ENCODE peak calls at places on chromosomes 16 and 17, in seven cellular contexts. Y, V, C, I, Z, L and P are unnamed samples.

GRCh38 chr16:330746-331145 is 21.8 kb downstream of the AXIN1 start:
- DNase-seq in V (no peak), I (no peak), Y (no peak), C (no peak), L (no peak), Z (no peak), P (no peak)

GRCh38 chr17:47220531-47220999 is 11.4 kb downstream of the MYL4 start:
- DNase-seq in C (no peak), I (no peak), V (no peak), L (no peak), Z (no peak), Y (no peak), P (no peak)

GRCh38 chr17:76173474-76173873 is 32.4 kb upstream of the FOXJ1 start:
- DNase-seq in I (no peak), Y (no peak), C (no peak), V (no peak), L (no peak), Z (no peak), P (no peak)

GRCh38 chr17:34045990-34046389 is 209.1 kb upstream of the CCL2 start:
- DNase-seq in Y (no peak), C (no peak), I (no peak), V (no peak), Z (no peak), L (no peak), P (no peak)

GRCh38 chr17:57782642-57783337 is 37.7 kb upstream of the CCDC182 start:
- DNase-seq in I (no peak), Z (no peak), V (no peak), C (no peak), Y (no peak), L (no peak), P (no peak)

GRCh38 chr17:35821308-35821707 is 12.0 kb downstream of the TAF15 start:
- DNase-seq in L (no peak), C (no peak), Z (no peak), Y (no peak), V (no peak), I (no peak), P (no peak)

GRCh38 chr16:2835638-2836493 is 5.8 kb downstream of the ZG16B start:
- DNase-seq in Y (peak; percentile 32), I (peak; percentile 70), Z (peak; percentile 90), C (peak; percentile 77), L (peak; percentile 38), V (peak; percentile 100), P (peak; percentile 93)

GRCh38 chr17:79290726-79291125 is 216.1 kb downstream of the ENGASE start:
- DNase-seq in C (no peak), Y (no peak), Z (no peak), V (no peak), I (no peak), L (no peak), P (no peak)

GRCh38 chr17:55768946-55769624 is 18.2 kb downstream of the PCTP start:
- DNase-seq in I (no peak), L (no peak), Y (no peak), V (peak; percentile 65), C (peak; percentile 13), Z (peak; percentile 15), P (no peak)

GRCh38 chr16:86016201-86016965 is 117.4 kb downstream of the IRF8 start:
- DNase-seq in C (peak; percentile 81), L (peak; percentile 50), Y (no peak), Z (peak; percentile 74), V (peak; percentile 65), I (peak; percentile 48), P (peak; percentile 7)

GRCh38 chr17:40779181-40779909 is 3.0 kb downstream of the KRT27 start:
- DNase-seq in C (no peak), L (peak; percentile 4), I (no peak), V (peak; percentile 1), Y (no peak), Z (no peak), P (no peak)

GRCh38 chr17:79897243-79898063 is 58.2 kb upstream of the CBX4 start:
- DNase-seq in Y (no peak), I (no peak), V (no peak), Z (no peak), C (no peak), L (no peak), P (no peak)

GRCh38 chr16:74450967-74451760 is 29.9 kb upstream of the CLEC18B start:
- DNase-seq in I (no peak), Z (no peak), C (no peak), Y (no peak), V (no peak), L (no peak), P (no peak)

GRCh38 chr16:19601083-19601976 is 45.8 kb downstream of the VPS35L start:
- DNase-seq in V (peak; percentile 49), Y (no peak), C (peak; percentile 70), L (peak; percentile 58), Z (peak; percentile 70), I (peak; percentile 33), P (no peak)

GRCh38 chr17:14330492-14330920 is 29.6 kb downstream of the HS3ST3B1 start:
- DNase-seq in L (no peak), C (peak; percentile 82), Y (no peak), V (peak; percentile 97), Z (peak; percentile 64), I (no peak), P (no peak)

DNA sequence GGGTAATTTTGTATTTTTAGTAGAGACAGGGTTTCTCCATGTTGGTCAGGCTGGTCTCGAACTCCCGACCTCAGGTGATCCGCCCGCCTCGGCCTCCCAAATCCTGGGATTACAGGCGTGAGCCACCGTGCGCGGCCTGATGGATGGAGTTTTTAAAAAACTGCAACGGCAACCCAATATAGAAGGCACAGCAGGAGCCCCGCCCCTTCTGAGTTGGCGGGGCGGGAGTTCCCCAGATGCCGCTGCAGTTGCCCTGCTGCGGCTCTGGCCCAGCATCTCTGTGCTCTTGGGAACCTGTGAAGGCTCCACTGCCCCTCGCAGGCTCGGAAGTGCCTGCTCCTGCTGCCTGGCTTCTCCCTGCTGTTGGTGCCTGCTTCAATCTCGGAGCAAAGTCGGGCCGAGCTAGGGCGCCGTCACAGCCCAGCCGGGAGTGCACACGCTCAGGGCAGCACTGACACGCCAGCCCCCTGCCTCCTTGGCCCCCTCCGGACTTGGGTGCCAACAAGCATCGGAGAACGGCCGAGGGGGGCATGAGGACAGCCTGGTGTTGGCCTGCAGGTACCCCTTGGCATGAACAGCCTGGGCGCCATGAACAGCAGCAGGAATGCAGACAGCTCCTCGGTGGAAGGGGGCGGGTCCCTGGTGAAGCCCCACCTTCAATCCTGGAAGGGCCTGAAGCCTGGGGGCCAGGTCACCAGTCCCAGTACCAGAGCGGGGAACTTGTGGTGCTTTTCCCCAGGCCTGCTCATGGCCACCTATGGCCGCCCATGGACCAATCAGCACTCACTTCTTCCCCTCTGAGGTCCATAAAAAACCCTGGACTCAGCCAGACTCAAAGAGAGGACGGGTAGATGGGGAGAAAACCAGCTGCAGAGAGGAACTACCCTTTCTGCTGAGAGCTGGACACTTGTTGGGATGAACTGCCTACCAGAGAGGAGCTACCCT is 2.3 kb upstream of the NT5M start:
- DNase-seq in C (peak; percentile 53), Z (peak; percentile 35), I (peak; percentile 61), L (peak; percentile 42), Y (no peak), V (peak; percentile 45), P (no peak)
- TF ChIP-seq CTCF in C (no peak), Z (no peak), I (no peak), L (no peak), Y (no peak), V (no peak), P (no peak)

DNA sequence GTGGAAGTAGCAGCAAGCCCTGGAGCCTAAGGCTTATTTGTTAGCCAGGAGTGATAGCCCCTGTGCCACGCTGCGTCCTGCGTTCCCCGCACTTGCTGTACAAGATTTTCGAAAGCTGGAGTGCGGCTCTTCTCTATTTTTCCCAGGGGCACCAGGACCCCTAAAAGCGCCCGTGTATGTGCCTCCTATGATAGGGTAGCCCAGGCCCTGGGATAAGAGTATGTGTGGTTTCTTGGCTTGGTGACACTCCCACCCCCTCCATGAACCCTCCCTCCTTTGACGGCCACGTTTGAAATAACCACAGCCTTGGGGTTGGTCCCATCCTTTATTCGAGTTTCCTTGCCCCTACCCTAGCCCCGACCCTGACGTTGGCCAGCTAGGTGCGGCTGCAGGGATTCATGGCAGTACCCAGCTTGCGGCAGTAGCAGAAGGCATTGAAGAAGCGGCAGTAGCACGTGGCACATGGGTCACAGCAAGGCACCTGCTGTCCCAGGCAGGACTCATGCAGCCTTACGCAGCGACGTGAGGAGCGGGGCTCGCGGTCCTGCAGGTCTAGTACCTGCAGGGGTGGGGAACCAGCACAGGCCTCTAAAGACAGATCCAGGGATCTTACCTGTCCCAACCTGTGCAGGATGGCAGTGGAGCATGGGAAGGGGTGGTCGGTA is 955 bp downstream of the AGRP start:
- DNase-seq in I (peak; percentile 24), V (no peak), L (peak; percentile 17), Z (no peak), C (no peak), Y (no peak), P (no peak)
- H3K4me3 ChIP-seq in I (peak overlapping the region; percentile 79), V (peak overlapping the region; percentile 73), L (no peak overlapping the region), Z (peak overlapping the region; percentile 59), C (peak overlapping the region; percentile 71), Y (peak overlapping the region; percentile 93), P (peak overlapping the region; percentile 91)

DNA sequence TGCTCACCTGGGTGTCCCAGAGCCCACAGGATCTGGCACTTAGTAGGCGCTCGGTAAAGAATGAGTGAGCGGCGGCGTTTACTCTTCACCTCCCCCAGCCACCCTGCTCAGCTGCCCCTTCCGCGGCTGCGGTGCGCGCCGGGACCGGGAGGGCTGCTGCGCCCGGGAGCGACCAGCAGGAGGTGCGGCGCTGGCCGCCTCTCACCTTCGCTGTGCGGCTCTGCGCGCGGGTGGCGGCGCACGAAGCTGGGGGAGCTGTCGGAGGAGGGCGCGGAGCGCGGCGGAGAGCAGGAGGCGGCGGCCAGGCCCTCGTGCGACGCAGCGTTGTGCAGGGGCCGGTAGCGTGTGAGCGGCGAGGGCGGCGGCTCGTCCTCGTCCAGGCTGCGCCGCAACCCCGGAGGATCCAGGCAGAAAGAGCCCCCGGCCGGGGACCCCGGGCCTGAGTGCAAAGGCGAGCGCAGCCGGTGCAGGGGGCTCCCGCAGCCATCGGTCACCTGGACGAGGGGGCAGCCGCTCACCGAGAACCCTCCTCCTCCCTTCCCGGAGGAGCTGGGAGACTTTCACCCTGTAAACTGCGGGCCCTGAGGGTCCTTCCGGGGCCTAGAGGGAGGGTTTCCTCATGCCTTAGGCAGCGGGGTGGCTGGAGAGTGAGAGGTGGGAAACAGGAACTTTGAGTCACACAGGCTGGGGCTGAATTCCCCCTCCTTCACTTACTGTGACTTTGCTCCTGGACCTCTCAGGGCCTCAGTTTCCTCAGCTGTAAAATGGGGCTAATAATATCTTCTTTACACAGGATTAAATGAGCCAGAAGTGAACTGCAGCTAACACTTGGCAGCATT is 12.5 kb downstream of the SAMD14 start:
- DNase-seq in Y (peak; percentile 85), C (peak; percentile 56), L (peak; percentile 61), Z (peak; percentile 64), I (peak; percentile 49), V (peak; percentile 44), P (no peak)
- TF ChIP-seq CTCF in Y (peak; percentile 60), C (peak; percentile 43), L (peak; percentile 60), Z (peak; percentile 31), I (peak; percentile 50), V (peak; percentile 48), P (peak; percentile 63)

GRCh38 chr17:3667366-3668278 is 756 bp downstream of the TAX1BP3 start:
- DNase-seq in L (peak; percentile 92), C (peak; percentile 94), Y (peak; percentile 95), I (peak; percentile 92), Z (peak; percentile 93), V (peak; percentile 94), P (no peak)

GRCh38 chr17:3666516-3666915 is 1.9 kb downstream of the TAX1BP3 start:
- DNase-seq in Z (no peak), Y (no peak), I (no peak), C (no peak), V (no peak), L (no peak), P (no peak)

GRCh38 chr17:3668279-3669084 is at the start of the genes EMC6 and TAX1BP3:
- DNase-seq in V (peak; percentile 96), C (peak; percentile 98), I (peak; percentile 99), L (peak; percentile 99), Z (peak; percentile 98), Y (peak; percentile 100), P (peak; percentile 52)

GRCh38 chr17:3663102-3664011 is 5.0 kb downstream of the TAX1BP3 start:
- DNase-seq in C (no peak), Y (no peak), I (no peak), L (no peak), Z (no peak), V (no peak), P (no peak)

GRCh38 chr17:3665834-3666233 is 2.5 kb downstream of the TAX1BP3 start:
- DNase-seq in L (no peak), I (no peak), V (no peak), Z (no peak), Y (no peak), C (no peak), P (no peak)
- H3K4me3 ChIP-seq in L (no peak overlapping the region), I (no peak overlapping the region), V (no peak overlapping the region), Z (no peak overlapping the region), Y (no peak overlapping the region), C (no peak overlapping the region), P (no peak overlapping the region)